ENCODE peak calls at places on chromosomes 3 and 15, in five cellular contexts. One of them, this sample, is unnamed.

GRCh38 chr3:117681619-117682018 is 972.0 kb downstream of the TUSC7 start:
- DNase-seq in psoas muscle: no peak
- DNase-seq in adipocyte: peak
- DNase-seq in mesendoderm: no peak
- DNase-seq in GM06990: no peak
- DNase-seq in this sample: peak

GRCh38 chr3:194091141-194091540 is 44.8 kb upstream of the HES1 start:
- DNase-seq in mesendoderm: peak
- DNase-seq in GM06990: no peak
- DNase-seq in psoas muscle: no peak
- DNase-seq in adipocyte: peak
- DNase-seq in this sample: peak

GRCh38 chr3:52649461-52650210 is 36.1 kb downstream of the PBRM1 start:
- DNase-seq in psoas muscle: no peak
- DNase-seq in mesendoderm: no peak
- DNase-seq in GM06990: no peak
- DNase-seq in adipocyte: peak
- DNase-seq in this sample: peak

GRCh38 chr15:80712956-80713355 is 17.8 kb downstream of the ABHD17C start:
- DNase-seq in adipocyte: no peak
- DNase-seq in GM06990: no peak
- DNase-seq in mesendoderm: no peak
- DNase-seq in psoas muscle: no peak
- DNase-seq in this sample: no peak

GRCh38 chr15:44215594-44215993 is 20.5 kb upstream of the FRMD5 start:
- DNase-seq in adipocyte: peak
- DNase-seq in mesendoderm: no peak
- DNase-seq in psoas muscle: no peak
- DNase-seq in GM06990: no peak
- DNase-seq in this sample: peak

GRCh38 chr3:37987315-37987697 is 3.3 kb upstream of the VILL start:
- DNase-seq in psoas muscle: no peak
- DNase-seq in adipocyte: no peak
- DNase-seq in mesendoderm: no peak
- DNase-seq in GM06990: no peak
- DNase-seq in this sample: no peak

GRCh38 chr3:16325850-16326249 is 60.8 kb downstream of the OXNAD1 start:
- DNase-seq in GM06990: no peak
- DNase-seq in adipocyte: no peak
- DNase-seq in psoas muscle: no peak
- DNase-seq in mesendoderm: no peak
- DNase-seq in this sample: no peak

GRCh38 chr3:157136647-157137387 is 23.1 kb downstream of the CCNL1 start:
- DNase-seq in GM06990: no peak
- DNase-seq in mesendoderm: no peak
- DNase-seq in adipocyte: peak
- DNase-seq in psoas muscle: peak
- DNase-seq in this sample: peak

GRCh38 chr15:44812029-44812517 is 75.7 kb downstream of the TRIM69 start:
- DNase-seq in adipocyte: no peak
- DNase-seq in mesendoderm: no peak
- DNase-seq in psoas muscle: no peak
- DNase-seq in GM06990: no peak
- DNase-seq in this sample: no peak

GRCh38 chr3:62277470-62277869 is 95.9 kb downstream of the FEZF2 start:
- DNase-seq in psoas muscle: no peak
- DNase-seq in mesendoderm: no peak
- DNase-seq in adipocyte: no peak
- DNase-seq in GM06990: no peak
- DNase-seq in this sample: no peak

GRCh38 chr15:58081891-58082290 is 16.4 kb upstream of the ALDH1A2 start:
- DNase-seq in adipocyte: no peak
- DNase-seq in mesendoderm: no peak
- DNase-seq in GM06990: no peak
- DNase-seq in psoas muscle: no peak
- DNase-seq in this sample: no peak

GRCh38 chr3:151880326-151880725 is 6.9 kb downstream of the SUCNR1 start:
- DNase-seq in GM06990: no peak
- DNase-seq in adipocyte: no peak
- DNase-seq in mesendoderm: no peak
- DNase-seq in psoas muscle: no peak
- DNase-seq in this sample: no peak

GRCh38 chr15:90872481-90873184 is 4.2 kb downstream of the FURIN start:
- DNase-seq in mesendoderm: peak
- DNase-seq in adipocyte: peak
- DNase-seq in GM06990: no peak
- DNase-seq in psoas muscle: no peak
- DNase-seq in this sample: peak

GRCh38 chr3:37400945-37401344 is 226.6 kb upstream of the LRRFIP2 start:
- DNase-seq in GM06990: no peak
- DNase-seq in adipocyte: no peak
- DNase-seq in psoas muscle: no peak
- DNase-seq in mesendoderm: no peak
- DNase-seq in this sample: peak

GRCh38 chr3:52188586-52189404 is 9.2 kb upstream of the ALAS1 start:
- DNase-seq in mesendoderm: peak
- DNase-seq in psoas muscle: no peak
- DNase-seq in GM06990: no peak
- DNase-seq in adipocyte: no peak
- DNase-seq in this sample: no peak

GRCh38 chr3:65344846-65345245 is 657.0 kb upstream of the ADAMTS9 start:
- DNase-seq in psoas muscle: no peak
- DNase-seq in adipocyte: no peak
- DNase-seq in mesendoderm: no peak
- DNase-seq in GM06990: no peak
- DNase-seq in this sample: no peak

GRCh38 chr3:16059081-16059537 is 115.4 kb upstream of the GALNT15 start:
- DNase-seq in mesendoderm: peak
- DNase-seq in psoas muscle: peak
- DNase-seq in GM06990: no peak
- DNase-seq in adipocyte: no peak
- DNase-seq in this sample: no peak

GRCh38 chr15:59437473-59437776 is 561 bp upstream of the FAM81A start:
- DNase-seq in psoas muscle: no peak
- DNase-seq in GM06990: no peak
- DNase-seq in mesendoderm: no peak
- DNase-seq in adipocyte: no peak
- DNase-seq in this sample: no peak

GRCh38 chr15:85702321-85703230 is 92.1 kb downstream of the KLHL25 start:
- DNase-seq in GM06990: no peak
- DNase-seq in adipocyte: peak
- DNase-seq in psoas muscle: no peak
- DNase-seq in mesendoderm: no peak
- DNase-seq in this sample: peak

GRCh38 chr15:72184165-72184811 is 13.3 kb downstream of the GRAMD2A start:
- DNase-seq in psoas muscle: peak
- DNase-seq in adipocyte: peak
- DNase-seq in GM06990: no peak
- DNase-seq in mesendoderm: peak
- DNase-seq in this sample: no peak

GRCh38 chr15:92902723-92903587 is 2.8 kb downstream of the CHD2 start:
- DNase-seq in adipocyte: no peak
- DNase-seq in mesendoderm: no peak
- DNase-seq in psoas muscle: no peak
- DNase-seq in GM06990: no peak
- DNase-seq in this sample: no peak

GRCh38 chr3:89314454-89314853 is 207.0 kb downstream of the EPHA3 start:
- DNase-seq in GM06990: no peak
- DNase-seq in mesendoderm: peak
- DNase-seq in psoas muscle: no peak
- DNase-seq in adipocyte: peak
- DNase-seq in this sample: peak

GRCh38 chr3:48232734-48233133 is 8.2 kb upstream of the ZNF589 start:
- DNase-seq in psoas muscle: peak
- DNase-seq in mesendoderm: peak
- DNase-seq in adipocyte: peak
- DNase-seq in GM06990: peak
- DNase-seq in this sample: peak

GRCh38 chr15:98517051-98517450 is 131.3 kb upstream of the IGF1R start:
- DNase-seq in adipocyte: no peak
- DNase-seq in GM06990: no peak
- DNase-seq in mesendoderm: no peak
- DNase-seq in psoas muscle: no peak
- DNase-seq in this sample: no peak

GRCh38 chr15:98518823-98519561 is 129.3 kb upstream of the IGF1R start:
- DNase-seq in mesendoderm: peak
- DNase-seq in psoas muscle: no peak
- DNase-seq in adipocyte: peak
- DNase-seq in GM06990: peak
- DNase-seq in this sample: peak

GRCh38 chr15:98515186-98515585 is 133.2 kb upstream of the IGF1R start:
- DNase-seq in mesendoderm: no peak
- DNase-seq in GM06990: no peak
- DNase-seq in adipocyte: no peak
- DNase-seq in psoas muscle: no peak
- DNase-seq in this sample: no peak

GRCh38 chr15:98513428-98513991 is 134.8 kb upstream of the IGF1R start:
- DNase-seq in adipocyte: no peak
- DNase-seq in mesendoderm: no peak
- DNase-seq in GM06990: no peak
- DNase-seq in psoas muscle: no peak
- DNase-seq in this sample: no peak

DNA sequence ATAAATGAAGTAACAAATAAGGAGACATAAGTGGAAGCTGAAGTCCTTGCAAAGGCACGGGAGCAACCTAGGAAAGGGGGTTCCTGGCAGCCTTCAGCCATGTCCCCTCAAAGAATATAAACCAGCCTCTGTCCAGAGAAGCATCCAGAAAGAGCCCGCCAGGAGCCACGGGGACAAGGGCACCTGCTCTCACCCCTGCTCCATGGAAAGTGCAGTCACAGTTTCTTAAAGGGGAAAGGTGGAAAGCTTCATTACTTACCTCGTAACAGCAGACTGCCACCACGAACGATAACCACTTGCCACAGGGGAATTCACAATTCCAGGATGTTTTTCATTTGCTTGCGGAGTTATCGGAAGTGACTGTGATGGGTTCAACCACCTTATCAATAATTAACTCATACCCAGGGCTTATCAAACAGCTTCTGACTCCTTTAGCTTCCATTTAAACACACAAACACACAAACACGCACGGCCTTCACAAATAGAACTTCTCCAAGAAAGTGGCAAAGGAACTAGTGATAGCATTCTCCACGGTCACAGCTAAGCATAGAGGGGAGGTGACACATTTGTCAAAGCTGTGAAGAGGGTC is 134.2 kb upstream of the IGF1R start:
- DNase-seq in adipocyte: no peak
- DNase-seq in psoas muscle: no peak
- DNase-seq in GM06990: no peak
- DNase-seq in mesendoderm: no peak
- DNase-seq in this sample: no peak
- H3K4me3 ChIP-seq in adipocyte: no peak
- H3K4me3 ChIP-seq in psoas muscle: no peak
- H3K4me3 ChIP-seq in GM06990: no peak
- H3K4me3 ChIP-seq in mesendoderm: no peak
- H3K4me3 ChIP-seq in this sample: no peak

DNA sequence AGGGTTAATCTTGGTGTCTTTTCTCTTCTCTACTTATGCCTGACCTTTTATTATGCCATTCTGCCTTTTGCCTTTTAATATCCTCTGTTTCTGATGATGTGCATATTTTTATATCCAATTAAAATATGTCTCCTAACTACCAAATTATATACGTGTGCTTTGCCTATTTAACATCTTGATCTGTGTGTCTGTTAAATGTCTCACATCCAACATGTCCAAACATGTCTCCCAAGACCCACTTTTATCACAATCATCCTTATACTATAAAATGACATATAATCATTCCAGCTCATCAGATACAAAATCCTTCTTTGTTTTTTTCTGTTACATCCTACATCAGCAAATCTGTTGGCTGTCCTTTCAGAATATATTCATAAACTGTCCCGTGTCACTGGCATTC is 539.5 kb downstream of the ZPLD1 start:
- DNase-seq in mesendoderm: no peak
- DNase-seq in psoas muscle: no peak
- DNase-seq in GM06990: no peak
- DNase-seq in adipocyte: no peak
- DNase-seq in this sample: no peak
- H3K4me3 ChIP-seq in mesendoderm: no peak
- H3K4me3 ChIP-seq in psoas muscle: no peak
- H3K4me3 ChIP-seq in GM06990: no peak
- H3K4me3 ChIP-seq in adipocyte: no peak
- H3K4me3 ChIP-seq in this sample: no peak

DNA sequence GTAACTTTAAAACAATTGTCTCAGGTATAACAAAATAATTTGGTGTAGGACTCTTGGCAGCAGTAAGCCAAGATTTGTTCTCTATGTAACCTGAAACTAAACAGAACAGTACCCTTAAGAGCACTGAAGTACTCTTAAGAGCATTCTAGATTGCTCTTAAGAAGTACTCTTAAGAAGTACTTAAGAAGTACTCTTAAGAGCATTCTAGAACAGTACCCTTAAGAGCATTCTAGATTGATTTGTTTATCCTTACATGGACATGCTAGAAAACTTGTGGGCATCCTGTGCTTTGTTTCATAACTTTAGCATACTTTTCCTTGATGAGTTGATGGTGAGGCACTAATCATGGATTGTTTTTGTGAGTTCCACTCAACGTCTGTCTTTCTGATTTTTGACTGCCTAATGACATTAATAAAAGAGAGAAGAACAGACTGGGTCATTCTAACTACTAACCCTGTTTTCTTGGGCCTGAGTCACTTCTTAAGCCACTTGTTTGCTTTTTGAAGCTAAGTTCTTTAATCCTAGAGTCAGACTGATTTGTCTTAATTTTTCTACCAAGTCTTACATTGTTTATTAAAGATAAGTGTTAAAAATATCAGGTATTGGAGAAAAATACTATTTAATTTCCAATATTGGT is 57.2 kb upstream of the UTS2B start:
- DNase-seq in adipocyte: no peak
- DNase-seq in psoas muscle: no peak
- DNase-seq in GM06990: no peak
- DNase-seq in mesendoderm: no peak
- DNase-seq in this sample: peak
- H3K4me3 ChIP-seq in adipocyte: no peak
- H3K4me3 ChIP-seq in psoas muscle: no peak
- H3K4me3 ChIP-seq in GM06990: no peak
- H3K4me3 ChIP-seq in mesendoderm: no peak
- H3K4me3 ChIP-seq in this sample: no peak

GRCh38 chr15:64379216-64379960 is 1.9 kb downstream of the PCLAF start:
- DNase-seq in psoas muscle: no peak
- DNase-seq in GM06990: no peak
- DNase-seq in adipocyte: peak
- DNase-seq in mesendoderm: no peak
- DNase-seq in this sample: no peak
- H3K4me3 ChIP-seq in psoas muscle: no peak
- H3K4me3 ChIP-seq in GM06990: peak
- H3K4me3 ChIP-seq in adipocyte: no peak
- H3K4me3 ChIP-seq in mesendoderm: no peak
- H3K4me3 ChIP-seq in this sample: no peak